ENCODE peak calls at places on chromosomes 7 and 10, in four cellular contexts. X, K, W and P are unnamed samples. For H3K36me3, the result is how much of the 10 kb centered on the place peaks cover.

GRCh38 chr10:95260397-95260881 is 30.4 kb downstream of the PDLIM1 start:
- DNase-seq in W (no peak), X (no peak), K (no peak), P (peak)

GRCh38 chr7:88566174-88566729 is 193.2 kb upstream of the ZNF804B start:
- DNase-seq in X (no peak), W (no peak), K (no peak), P (no peak)

GRCh38 chr10:5198386-5198785 is 1.7 kb downstream of the AKR1C4 start:
- DNase-seq in W (no peak), X (no peak), K (no peak), P (no peak)

GRCh38 chr7:143381427-143382125 is 431 bp downstream of the ZYX start:
- DNase-seq in K (no peak), X (peak), W (peak), P (peak)

GRCh38 chr10:73999703-74000102 is 1.8 kb downstream of the VCL start:
- DNase-seq in X (no peak), W (no peak), K (no peak), P (no peak)

GRCh38 chr7:136941815-136942214 is 73.4 kb downstream of the CHRM2 start:
- DNase-seq in W (no peak), K (no peak), X (no peak), P (no peak)

GRCh38 chr7:102119213-102119651 is 167.4 kb upstream of the SH2B2 start:
- DNase-seq in K (no peak), X (no peak), W (no peak), P (peak)

GRCh38 chr10:117360994-117361667 is 14.1 kb downstream of the PDZD8 start:
- DNase-seq in X (no peak), W (no peak), K (no peak), P (no peak)

GRCh38 chr7:134083766-134084487 is 43.2 kb upstream of the LRGUK start:
- DNase-seq in K (no peak), W (no peak), X (no peak), P (peak)

GRCh38 chr7:141339603-141340002 is 211.6 kb upstream of the AGK start:
- DNase-seq in X (no peak), W (no peak), K (no peak), P (no peak)

GRCh38 chr7:259751-260405 is 30.1 kb upstream of the FOXL3 start:
- DNase-seq in X (no peak), W (no peak), K (no peak), P (no peak)

GRCh38 chr7:48144291-48144768 is 26.9 kb upstream of the ABCA13 start:
- DNase-seq in W (no peak), K (no peak), X (no peak), P (no peak)

GRCh38 chr10:43795093-43795492 is 146.4 kb upstream of the ZNF32 start:
- DNase-seq in K (no peak), W (no peak), X (no peak), P (no peak)

GRCh38 chr10:43795639-43796038 is 147.0 kb upstream of the ZNF32 start:
- DNase-seq in K (no peak), X (no peak), W (no peak), P (no peak)

GRCh38 chr10:43785252-43785651 is 136.6 kb upstream of the ZNF32 start:
- DNase-seq in X (no peak), W (no peak), K (no peak), P (no peak)

GRCh38 chr10:43793714-43794113 is 145.0 kb upstream of the ZNF32 start:
- DNase-seq in X (no peak), W (no peak), K (no peak), P (peak)

GRCh38 chr10:43790147-43790546 is 141.5 kb upstream of the ZNF32 start:
- DNase-seq in W (no peak), X (no peak), K (no peak), P (no peak)
- TF ChIP-seq CTCF in W (no peak), X (no peak), K (no peak), P (no peak)

GRCh38 chr10:78028438-78029293 is 649 bp downstream of the POLR3A start:
- DNase-seq in W (no peak), K (no peak), X (no peak), P (no peak)
- H3K36me3 ChIP-seq in W (under half), K (under half), X (under half), P (under half)

DNA sequence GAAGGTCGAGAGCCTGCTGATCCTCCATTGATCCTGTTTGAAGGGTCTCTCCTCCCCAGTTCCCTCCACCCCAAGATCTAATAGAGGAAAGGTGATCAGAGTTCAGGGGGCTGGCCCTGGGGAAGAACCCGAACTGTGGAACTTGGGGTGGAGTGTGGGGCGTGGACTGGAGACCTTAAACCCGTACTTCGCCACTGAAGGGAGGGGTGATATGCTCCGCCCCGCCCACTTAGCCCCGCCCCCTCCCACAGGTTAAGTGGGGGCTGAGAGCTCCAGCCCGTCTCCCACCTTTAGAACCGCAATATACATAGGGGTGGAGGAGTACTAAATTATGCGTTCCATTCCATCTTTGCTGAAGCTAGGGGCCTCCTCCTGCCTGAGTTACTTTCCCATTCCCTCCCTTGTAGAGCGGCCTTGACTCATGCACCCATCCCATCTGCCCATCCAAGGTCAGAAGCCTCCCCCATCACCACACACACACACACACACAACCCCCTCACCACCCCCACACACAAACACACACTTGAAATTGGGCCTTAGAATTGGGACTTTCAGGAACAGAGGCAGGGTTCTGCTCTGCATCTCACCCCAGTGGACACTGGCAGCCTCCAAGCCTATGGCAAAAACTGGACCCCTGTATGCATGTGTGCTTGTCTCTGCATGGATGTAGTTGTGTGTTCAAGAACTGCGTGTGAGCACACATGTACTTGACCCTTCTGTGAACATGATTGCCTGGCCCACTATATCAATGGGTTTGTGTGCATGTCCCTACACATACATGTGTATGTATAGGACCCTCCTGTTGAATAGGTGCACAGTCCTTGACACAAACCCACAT is 991 bp downstream of the SEMA4G start:
- DNase-seq in W (no peak), X (peak), K (no peak), P (no peak)
- H3K4me3 ChIP-seq in W (peak), X (peak), K (peak), P (peak)

GRCh38 chr7:76381814-76382213 is 23.0 kb upstream of the YWHAG start:
- DNase-seq in K (no peak), W (no peak), X (no peak), P (no peak)
- TF ChIP-seq CTCF in K (no peak), W (no peak), X (no peak), P (no peak)

GRCh38 chr7:139075871-139076686 is 33.4 kb downstream of the ZC3HAV1 start:
- DNase-seq in K (no peak), W (no peak), X (no peak), P (no peak)

GRCh38 chr7:139079861-139080260 is 29.7 kb downstream of the ZC3HAV1 start:
- DNase-seq in K (no peak), W (no peak), X (no peak), P (no peak)

GRCh38 chr7:139080905-139081304 is 28.6 kb downstream of the ZC3HAV1 start:
- DNase-seq in W (no peak), X (no peak), K (no peak), P (no peak)

GRCh38 chr7:139078911-139079310 is 30.6 kb downstream of the ZC3HAV1 start:
- DNase-seq in W (no peak), K (no peak), X (no peak), P (no peak)

GRCh38 chr7:139078399-139078798 is 31.1 kb downstream of the ZC3HAV1 start:
- DNase-seq in K (no peak), W (no peak), X (no peak), P (no peak)
- H3K36me3 ChIP-seq in K (under half), W (half or more), X (under half), P (under half)